ENCODE peak calls at places on chromosomes 2 and 18, in four cellular contexts. One of them, this sample, is unnamed. For H3K4me1, the result is how much of the 10 kb centered on the place peaks cover.

GRCh38 chr2:240557808-240558207 is at the start of gene ANKMY1:
- DNase-seq in fibroblast of lung: peak
- DNase-seq in mammary epithelial cell: peak
- DNase-seq in NT2/D1: peak
- DNase-seq in this sample: no peak

GRCh38 chr2:105925390-105925789 is 180.7 kb downstream of the NCK2 start:
- DNase-seq in mammary epithelial cell: no peak
- DNase-seq in NT2/D1: no peak
- DNase-seq in fibroblast of lung: no peak
- DNase-seq in this sample: no peak

GRCh38 chr2:74919827-74920226 is 38.6 kb upstream of the POLE4 start:
- DNase-seq in fibroblast of lung: peak
- DNase-seq in mammary epithelial cell: peak
- DNase-seq in NT2/D1: peak
- DNase-seq in this sample: peak

GRCh38 chr2:105789745-105790466 is 45.2 kb downstream of the NCK2 start:
- DNase-seq in mammary epithelial cell: peak
- DNase-seq in fibroblast of lung: peak
- DNase-seq in NT2/D1: no peak
- DNase-seq in this sample: no peak

GRCh38 chr2:235394278-235394828 is 99.5 kb upstream of the AGAP1 start:
- DNase-seq in mammary epithelial cell: peak
- DNase-seq in NT2/D1: no peak
- DNase-seq in fibroblast of lung: peak
- DNase-seq in this sample: no peak

GRCh38 chr2:39736593-39736992 is 42.5 kb downstream of the THUMPD2 start:
- DNase-seq in mammary epithelial cell: peak
- DNase-seq in NT2/D1: no peak
- DNase-seq in fibroblast of lung: peak
- DNase-seq in this sample: no peak

GRCh38 chr2:117128471-117128870 is 686.0 kb upstream of the DDX18 start:
- DNase-seq in mammary epithelial cell: no peak
- DNase-seq in NT2/D1: no peak
- DNase-seq in fibroblast of lung: peak
- DNase-seq in this sample: no peak

GRCh38 chr2:240208631-240209211 is 68.3 kb upstream of the OTOS start:
- DNase-seq in fibroblast of lung: no peak
- DNase-seq in mammary epithelial cell: no peak
- DNase-seq in NT2/D1: no peak
- DNase-seq in this sample: no peak

GRCh38 chr2:196171946-196172345 is 568 bp upstream of the STK17B start:
- DNase-seq in fibroblast of lung: no peak
- DNase-seq in NT2/D1: no peak
- DNase-seq in mammary epithelial cell: peak
- DNase-seq in this sample: peak

GRCh38 chr2:210000464-210001324 is 1.7 kb upstream of the RPE start:
- DNase-seq in fibroblast of lung: no peak
- DNase-seq in NT2/D1: no peak
- DNase-seq in mammary epithelial cell: no peak
- DNase-seq in this sample: no peak

GRCh38 chr2:160582481-160583161 is 89.0 kb upstream of the RBMS1 start:
- DNase-seq in fibroblast of lung: peak
- DNase-seq in NT2/D1: peak
- DNase-seq in mammary epithelial cell: no peak
- DNase-seq in this sample: no peak

GRCh38 chr2:145028055-145028630 is 508.2 kb upstream of the ZEB2 start:
- DNase-seq in NT2/D1: no peak
- DNase-seq in fibroblast of lung: no peak
- DNase-seq in mammary epithelial cell: no peak
- DNase-seq in this sample: no peak

DNA sequence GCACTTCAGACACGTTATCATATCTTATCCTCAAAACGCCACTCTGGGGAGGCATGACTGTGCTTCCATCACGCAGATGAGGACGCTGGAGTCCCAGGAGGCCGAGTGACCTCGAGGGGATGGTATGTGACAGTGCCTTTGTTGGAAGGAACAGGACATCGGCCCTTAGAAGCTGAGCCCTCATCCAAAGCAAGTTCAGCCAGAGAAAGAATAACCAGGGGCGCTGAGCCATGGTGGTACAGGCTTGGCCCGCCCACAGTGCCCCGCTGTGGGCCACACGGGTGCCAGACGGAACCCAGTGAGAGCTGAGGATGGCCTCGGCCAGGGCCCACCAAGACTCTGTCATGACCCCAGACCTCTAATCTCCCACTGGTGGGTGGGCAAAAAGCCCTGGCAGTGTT is 31.3 kb downstream of the HS1BP3 start:
- DNase-seq in mammary epithelial cell: no peak
- DNase-seq in NT2/D1: no peak
- DNase-seq in fibroblast of lung: peak
- DNase-seq in this sample: no peak
- H3K9ac ChIP-seq in mammary epithelial cell: no peak
- H3K9ac ChIP-seq in NT2/D1: no peak
- H3K9ac ChIP-seq in fibroblast of lung: no peak
- H3K9ac ChIP-seq in this sample: no peak

GRCh38 chr2:86284987-86285386 is 52.4 kb downstream of the REEP1 start:
- DNase-seq in NT2/D1: no peak
- DNase-seq in mammary epithelial cell: no peak
- DNase-seq in fibroblast of lung: no peak
- DNase-seq in this sample: no peak

GRCh38 chr2:86286518-86286917 is 50.9 kb downstream of the REEP1 start:
- DNase-seq in mammary epithelial cell: no peak
- DNase-seq in fibroblast of lung: no peak
- DNase-seq in NT2/D1: no peak
- DNase-seq in this sample: no peak

GRCh38 chr2:86283461-86284030 is 53.9 kb downstream of the REEP1 start:
- DNase-seq in fibroblast of lung: peak
- DNase-seq in mammary epithelial cell: no peak
- DNase-seq in NT2/D1: no peak
- DNase-seq in this sample: no peak

GRCh38 chr2:86285981-86286380 is 51.4 kb downstream of the REEP1 start:
- DNase-seq in mammary epithelial cell: no peak
- DNase-seq in fibroblast of lung: no peak
- DNase-seq in NT2/D1: no peak
- DNase-seq in this sample: no peak

GRCh38 chr2:86284401-86284841 is 53.0 kb downstream of the REEP1 start:
- DNase-seq in NT2/D1: no peak
- DNase-seq in mammary epithelial cell: no peak
- DNase-seq in fibroblast of lung: no peak
- DNase-seq in this sample: no peak
- H3K4me1 ChIP-seq in NT2/D1: under half
- H3K4me1 ChIP-seq in mammary epithelial cell: under half
- H3K4me1 ChIP-seq in fibroblast of lung: under half
- H3K4me1 ChIP-seq in this sample: under half

DNA sequence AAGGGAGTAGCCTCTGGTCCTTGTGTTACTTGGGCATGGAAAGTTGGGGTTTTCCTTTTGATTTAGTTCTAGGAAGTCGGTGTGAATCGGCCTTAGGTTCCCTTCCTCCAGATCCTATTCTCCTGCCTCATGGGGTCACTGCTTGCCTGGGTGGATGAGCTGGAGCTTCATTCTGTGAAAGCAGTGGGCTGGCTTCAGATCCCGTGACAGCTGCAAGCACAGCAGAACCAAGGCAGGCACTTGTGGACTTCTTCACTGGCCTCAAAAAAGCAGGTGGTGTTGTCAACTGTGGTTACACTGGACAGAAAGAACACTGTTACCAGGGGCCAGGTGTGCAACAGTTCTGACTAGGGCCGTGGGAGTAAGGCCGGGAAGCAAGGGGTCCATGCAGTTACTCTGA is 243.4 kb downstream of the LDLRAD4 start:
- DNase-seq in mammary epithelial cell: no peak
- DNase-seq in NT2/D1: no peak
- DNase-seq in fibroblast of lung: no peak
- DNase-seq in this sample: no peak
- H3K9ac ChIP-seq in mammary epithelial cell: no peak
- H3K9ac ChIP-seq in NT2/D1: no peak
- H3K9ac ChIP-seq in fibroblast of lung: no peak
- H3K9ac ChIP-seq in this sample: no peak

GRCh38 chr2:18520605-18521031 is 39.8 kb downstream of the RDH14 start:
- DNase-seq in NT2/D1: peak
- DNase-seq in fibroblast of lung: peak
- DNase-seq in mammary epithelial cell: peak
- DNase-seq in this sample: peak
- H3K4me1 ChIP-seq in NT2/D1: under half
- H3K4me1 ChIP-seq in fibroblast of lung: under half
- H3K4me1 ChIP-seq in mammary epithelial cell: under half
- H3K4me1 ChIP-seq in this sample: under half

DNA sequence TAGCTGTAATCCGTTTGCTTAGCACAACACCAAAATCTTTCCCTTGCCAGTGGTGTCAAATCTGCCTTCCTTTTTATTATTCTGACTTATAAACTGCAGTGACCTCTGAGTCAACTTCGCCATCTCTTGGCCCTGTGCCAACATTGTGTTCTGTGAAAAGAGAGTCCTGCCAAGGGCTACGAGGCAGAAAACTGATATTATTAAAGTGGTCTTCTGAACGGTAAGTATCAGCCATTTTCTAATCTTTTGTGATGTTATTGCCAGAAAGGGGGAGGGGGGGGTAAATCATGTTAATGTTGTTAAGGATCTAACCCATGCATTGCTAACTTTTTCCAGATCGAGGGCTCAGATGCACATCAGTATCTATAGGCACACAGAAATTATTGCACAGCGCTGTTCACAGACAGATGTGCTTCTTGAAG is 121.5 kb upstream of the LTBP1 start:
- DNase-seq in fibroblast of lung: peak
- DNase-seq in NT2/D1: no peak
- DNase-seq in mammary epithelial cell: peak
- DNase-seq in this sample: no peak
- H3K9ac ChIP-seq in fibroblast of lung: no peak
- H3K9ac ChIP-seq in NT2/D1: no peak
- H3K9ac ChIP-seq in mammary epithelial cell: no peak
- H3K9ac ChIP-seq in this sample: no peak